ENCODE peak calls at places on chromosomes 13 and 19, in eight cellular contexts. I is activated CD8-positive, alpha-beta memory T cell treated with anti-CD3 and anti-CD28 coated beads for 1 hour; D is substantia nigra; R is ELR; U is breast epithelium; Q is neural crest cell; G is NCI-H1930; X is nucleus accumbens. L is an unnamed sample.

GRCh38 chr19:21472507-21472906 is 32.9 kb upstream of the ZNF429 start:
- DNase-seq in X (no peak), G (no peak), D (no peak), I (no peak), R (no peak), U (no peak), Q (no peak), L (no peak)

GRCh38 chr13:73223372-73223781 is 164.6 kb downstream of the KLF5 start:
- DNase-seq in U (no peak), R (no peak), X (no peak), I (no peak), D (no peak), Q (no peak), G (no peak), L (no peak)

GRCh38 chr13:29532136-29532535 is 63.4 kb downstream of the SLC7A1 start:
- DNase-seq in Q (no peak), X (no peak), G (no peak), U (no peak), I (no peak), R (no peak), D (no peak), L (no peak)

GRCh38 chr13:43054803-43055802 is 31.7 kb downstream of the DNAJC15 start:
- DNase-seq in D (no peak), Q (no peak), X (no peak), R (peak; percentile 70), I (no peak), U (no peak), G (no peak), L (no peak)

GRCh38 chr13:87131611-87132010 is 539.6 kb upstream of the SLITRK5 start:
- DNase-seq in X (no peak), D (no peak), G (no peak), I (no peak), Q (no peak), R (no peak), U (no peak), L (no peak)

GRCh38 chr13:110618167-110618566 is 2.8 kb downstream of the NAXD start:
- DNase-seq in U (no peak), I (no peak), D (no peak), R (no peak), G (no peak), X (no peak), Q (no peak), L (no peak)

GRCh38 chr19:56282809-56283208 is 10.3 kb downstream of the EDDM13 start:
- DNase-seq in R (no peak), X (no peak), Q (no peak), I (no peak), U (no peak), G (no peak), D (no peak), L (no peak)

GRCh38 chr13:59259416-59260000 is 904.2 kb downstream of the DIAPH3 start:
- DNase-seq in D (no peak), G (no peak), I (no peak), X (no peak), R (no peak), Q (no peak), U (no peak), L (no peak)

GRCh38 chr19:3760871-3761361 is 576 bp downstream of the APBA3 start:
- DNase-seq in U (no peak), I (no peak), G (no peak), Q (no peak), X (no peak), R (peak; percentile 32), D (no peak), L (no peak)

GRCh38 chr13:83890358-83890757 is 8.1 kb upstream of the SLITRK1 start:
- DNase-seq in I (no peak), G (no peak), X (no peak), Q (no peak), D (no peak), U (no peak), R (no peak), L (no peak)

GRCh38 chr13:27425918-27426630 is 1.7 kb downstream of the GTF3A start:
- DNase-seq in R (peak; percentile 93), D (no peak), U (peak; percentile 63), X (no peak), G (peak; percentile 36), I (peak; percentile 62), Q (no peak), L (peak; percentile 41)

GRCh38 chr13:39185326-39185725 is 147.1 kb downstream of the NHLRC3 start:
- DNase-seq in I (no peak), X (no peak), D (no peak), G (no peak), R (no peak), Q (no peak), U (no peak), L (no peak)

GRCh38 chr13:97337985-97338384 is 96.0 kb upstream of the RAP2A start:
- DNase-seq in I (no peak), R (no peak), U (no peak), G (no peak), Q (no peak), D (no peak), X (no peak), L (no peak)

GRCh38 chr13:83667606-83668005 is 214.7 kb downstream of the SLITRK1 start:
- DNase-seq in R (no peak), I (no peak), G (no peak), U (no peak), X (no peak), D (no peak), Q (no peak), L (no peak)

GRCh38 chr19:35034588-35035382 is 4.5 kb downstream of the SCN1B start:
- DNase-seq in I (no peak), Q (no peak), G (no peak), X (no peak), U (no peak), R (no peak), D (no peak), L (no peak)

GRCh38 chr13:38346764-38347163 is 2.9 kb upstream of the UFM1 start:
- DNase-seq in U (no peak), I (no peak), G (no peak), X (no peak), R (no peak), D (no peak), Q (no peak), L (no peak)

GRCh38 chr19:49809155-49809986 is 3.7 kb downstream of the FUZ start:
- DNase-seq in G (no peak), R (peak; percentile 37), X (peak; percentile 46), Q (peak; percentile 47), D (no peak), U (peak; percentile 51), I (peak; percentile 24), L (peak; percentile 38)

GRCh38 chr19:10551698-10552301 is 8.1 kb downstream of the ATG4D start:
- DNase-seq in D (no peak), X (no peak), I (no peak), U (no peak), R (peak; percentile 57), G (no peak), Q (no peak), L (peak; percentile 14)

GRCh38 chr13:48446454-48446853 is 33.5 kb upstream of the LPAR6 start:
- DNase-seq in R (peak; percentile 78), G (no peak), D (no peak), I (no peak), U (no peak), X (no peak), Q (no peak), L (no peak)

GRCh38 chr13:83286737-83287136 is 595.5 kb downstream of the SLITRK1 start:
- DNase-seq in R (peak; percentile 43), X (no peak), D (no peak), Q (no peak), U (no peak), G (no peak), I (no peak), L (no peak)

GRCh38 chr13:62014299-62014698 is 598.6 kb upstream of the PCDH20 start:
- DNase-seq in X (no peak), R (peak; percentile 56), Q (no peak), U (no peak), D (no peak), I (no peak), G (peak; percentile 5), L (peak; percentile 20)

GRCh38 chr13:114118086-114118762 is 14.2 kb downstream of the RASA3 start:
- DNase-seq in R (no peak), D (no peak), G (no peak), I (no peak), U (no peak), Q (no peak), X (no peak), L (no peak)

GRCh38 chr19:11152318-11153062 is 3.1 kb downstream of the SPC24 start:
- DNase-seq in D (no peak), X (peak; percentile 29), G (no peak), R (peak; percentile 40), U (peak; percentile 84), Q (no peak), I (no peak), L (no peak)

GRCh38 chr13:20995245-20995829 is 66.0 kb downstream of the LATS2 start:
- DNase-seq in G (no peak), X (no peak), U (no peak), I (no peak), Q (no peak), D (no peak), R (no peak), L (no peak)

L was measured in globus pallidus.